ENCODE peak calls at places on chromosome 7, in seven cellular contexts. W is fibroblast of the aortic adventitia, F is nucleus accumbens, T is NCI-H1694 treated with DMSO at 0.1 percent for 48 hours, Y is SW 1271, R is HT1080, U is HFFc6. N is an unnamed sample.

GRCh38 chr7:148078126-148078525 is 512.4 kb upstream of the C7orf33 start:
- DNase-seq in T (no peak), R (no peak), Y (no peak), F (no peak), U (no peak), W (no peak), N (no peak)

GRCh38 chr7:79982151-79982770 is 152.4 kb upstream of the GNAI1 start:
- DNase-seq in R (peak), T (no peak), W (peak), F (no peak), U (peak), Y (no peak), N (no peak)

GRCh38 chr7:150567168-150567567 is at the start of gene GIMAP4:
- DNase-seq in R (no peak), W (no peak), U (no peak), F (no peak), Y (no peak), T (no peak), N (peak)

GRCh38 chr7:128687131-128687530 is 15.0 kb downstream of the GARIN1A start:
- DNase-seq in U (no peak), F (no peak), R (no peak), Y (no peak), T (no peak), W (no peak), N (no peak)

GRCh38 chr7:16940777-16941176 is 59.0 kb upstream of the AGR3 start:
- DNase-seq in R (no peak), F (no peak), U (no peak), Y (no peak), T (no peak), W (no peak), N (no peak)

GRCh38 chr7:115822380-115822779 is 208.2 kb downstream of the TFEC start:
- DNase-seq in W (no peak), T (no peak), Y (no peak), R (no peak), U (no peak), F (no peak), N (no peak)

GRCh38 chr7:68280931-68281330 is 1284.3 kb downstream of the TYW1 start:
- DNase-seq in R (no peak), U (no peak), T (no peak), Y (no peak), F (no peak), W (no peak), N (no peak)

GRCh38 chr7:128868624-128869137 is 6.0 kb downstream of the ATP6V1F start:
- DNase-seq in F (no peak), T (no peak), U (no peak), W (no peak), Y (no peak), R (no peak), N (no peak)

GRCh38 chr7:129362528-129362927 is 71.7 kb upstream of the STRIP2 start:
- DNase-seq in F (no peak), U (no peak), Y (no peak), R (no peak), W (no peak), T (no peak), N (no peak)

GRCh38 chr7:155948845-155949244 is 136.6 kb upstream of the SHH start:
- DNase-seq in U (no peak), Y (no peak), T (no peak), F (no peak), W (no peak), R (no peak), N (no peak)

GRCh38 chr7:140390466-140391190 is 7.7 kb downstream of the SLC37A3 start:
- DNase-seq in R (peak), T (no peak), U (no peak), W (peak), F (no peak), Y (no peak), N (peak)

GRCh38 chr7:45881759-45882464 is 6.4 kb upstream of the IGFBP1 start:
- DNase-seq in W (peak), F (no peak), U (peak), Y (no peak), T (no peak), R (peak), N (no peak)

GRCh38 chr7:160958-161725 is 31.2 kb upstream of the FAM20C start:
- DNase-seq in W (no peak), T (no peak), Y (no peak), U (no peak), R (no peak), F (no peak), N (no peak)

GRCh38 chr7:80659120-80660055 is 20.9 kb downstream of the CD36 start:
- DNase-seq in U (peak), F (no peak), T (peak), R (peak), W (peak), Y (no peak), N (no peak)

GRCh38 chr7:80726731-80727130 is 88.3 kb downstream of the CD36 start:
- DNase-seq in W (no peak), F (no peak), T (no peak), U (no peak), R (no peak), Y (no peak), N (no peak)

N was measured in GM12865.